ENCODE peak calls at places on chromosomes 5 and 9, in five cellular contexts. D, Q, J, M and R are unnamed samples.

GRCh38 chr5:111972080-111972479 is 215.1 kb upstream of the NREP start:
- DNase-seq in J (no peak), Q (no peak), M (no peak), D (no peak), R (no peak)

GRCh38 chr5:75623846-75624245 is 12.6 kb downstream of the ANKDD1B start:
- DNase-seq in D (no peak), Q (no peak), M (no peak), J (no peak), R (no peak)

GRCh38 chr5:83518676-83519075 is 47.1 kb downstream of the VCAN start:
- DNase-seq in Q (no peak), J (no peak), D (no peak), M (no peak), R (no peak)

GRCh38 chr5:5494489-5495402 is 72.3 kb downstream of the ICE1 start:
- DNase-seq in J (peak), D (peak), Q (peak), M (peak), R (peak)

GRCh38 chr9:25542319-25542718 is 135.9 kb downstream of the TUSC1 start:
- DNase-seq in J (no peak), M (no peak), D (no peak), Q (no peak), R (no peak)

GRCh38 chr9:78074385-78075291 is 43.0 kb upstream of the GNAQ start:
- DNase-seq in J (no peak), Q (no peak), M (no peak), D (no peak), R (no peak)

GRCh38 chr9:127185931-127186781 is 63.7 kb upstream of the ANGPTL2 start:
- DNase-seq in M (peak), J (peak), D (peak), Q (peak), R (peak)

GRCh38 chr9:125446581-125447094 is 185.0 kb downstream of the GAPVD1 start:
- DNase-seq in M (no peak), J (no peak), Q (no peak), D (no peak), R (no peak)

GRCh38 chr5:116763987-116764866 is 189.6 kb upstream of the SEMA6A start:
- DNase-seq in Q (no peak), J (no peak), D (no peak), M (no peak), R (no peak)

GRCh38 chr5:171395042-171395441 is 7.4 kb downstream of the NPM1 start:
- DNase-seq in J (no peak), D (no peak), M (no peak), Q (no peak), R (no peak)
- H3K4me3 ChIP-seq in J (no peak), D (no peak), M (no peak), Q (no peak), R (no peak)

GRCh38 chr5:113024298-113024697 is 47.7 kb downstream of the DCP2 start:
- DNase-seq in Q (no peak), J (no peak), D (no peak), M (no peak), R (no peak)

GRCh38 chr5:113027015-113027414 is 50.4 kb downstream of the DCP2 start:
- DNase-seq in J (no peak), Q (no peak), D (no peak), M (no peak), R (peak)

GRCh38 chr5:113025596-113025995 is 49.0 kb downstream of the DCP2 start:
- DNase-seq in M (no peak), J (no peak), D (no peak), Q (no peak), R (no peak)

GRCh38 chr5:113020461-113021273 is 44.1 kb downstream of the DCP2 start:
- DNase-seq in J (no peak), Q (no peak), D (no peak), M (no peak), R (no peak)

GRCh38 chr5:113022661-113023060 is 46.1 kb downstream of the DCP2 start:
- DNase-seq in M (no peak), Q (no peak), D (no peak), J (no peak), R (no peak)
- TF ChIP-seq POLR2A in M (no peak), Q (no peak), D (no peak), J (no peak), R (no peak)

DNA sequence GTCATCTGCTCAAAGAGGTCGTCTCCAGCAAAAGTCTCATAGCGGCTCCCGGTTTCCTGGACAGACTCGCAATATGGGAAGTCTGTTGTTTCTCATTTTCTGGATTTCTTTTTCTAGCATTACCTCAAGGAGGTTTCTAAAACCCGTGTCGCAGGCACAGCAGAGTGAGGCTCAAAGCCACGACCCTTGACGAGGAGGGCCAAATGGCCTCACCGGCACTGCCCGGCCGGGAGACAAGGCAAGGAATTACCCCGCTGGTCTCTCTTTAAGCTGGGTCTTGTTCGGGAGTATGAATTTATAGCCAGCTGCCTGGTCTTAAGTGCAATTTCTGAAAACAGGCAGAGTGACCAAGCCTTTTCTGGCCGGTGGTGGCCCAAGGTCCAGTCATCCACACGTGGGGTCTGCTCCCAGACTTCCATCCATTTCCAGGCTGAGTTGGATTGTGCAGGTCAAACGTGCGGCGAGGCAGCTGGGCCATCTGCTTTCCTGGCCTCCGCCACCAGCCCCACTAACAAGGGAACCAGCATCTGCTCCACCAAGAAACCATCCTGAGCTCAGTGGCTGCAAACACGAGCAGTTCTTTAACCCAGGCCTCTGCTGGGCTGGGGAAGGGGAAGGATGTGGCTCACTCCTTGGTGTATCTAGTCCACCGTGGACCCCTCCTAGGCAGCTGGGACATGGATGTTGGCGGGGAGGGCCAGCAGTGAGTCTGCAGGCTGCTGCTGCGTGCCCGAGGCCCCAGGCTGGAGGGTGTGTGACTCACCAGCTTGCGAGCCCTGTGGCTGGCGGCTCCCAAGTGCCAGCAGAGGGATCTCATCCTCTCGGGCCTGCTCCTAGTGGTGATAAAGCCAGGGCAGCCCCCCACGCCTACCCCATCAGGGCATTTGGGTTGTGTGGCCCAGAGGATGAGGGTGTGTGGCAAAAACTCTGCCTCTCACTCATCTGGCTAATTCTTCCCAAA is 55.6 kb upstream of the COL5A1 start:
- DNase-seq in Q (no peak), M (peak), D (no peak), J (no peak), R (peak)
- TF ChIP-seq CTCF in Q (no peak), M (no peak), D (no peak), J (no peak), R (no peak)

GRCh38 chr5:54717870-54718269 is 200.3 kb downstream of the SNX18 start:
- DNase-seq in M (no peak), D (no peak), Q (no peak), J (no peak), R (no peak)

GRCh38 chr5:54709096-54709495 is 191.5 kb downstream of the SNX18 start:
- DNase-seq in Q (no peak), D (no peak), M (no peak), J (no peak), R (no peak)

GRCh38 chr5:54717459-54717858 is 199.9 kb downstream of the SNX18 start:
- DNase-seq in J (no peak), M (no peak), Q (no peak), D (no peak), R (no peak)

GRCh38 chr5:54718647-54719046 is 201.1 kb downstream of the SNX18 start:
- DNase-seq in J (no peak), Q (no peak), M (no peak), D (no peak), R (peak)

GRCh38 chr5:54713923-54714581 is 196.5 kb downstream of the SNX18 start:
- DNase-seq in M (no peak), J (no peak), D (no peak), Q (no peak), R (no peak)
- H3K4me3 ChIP-seq in M (no peak), J (no peak), D (no peak), Q (no peak), R (no peak)

GRCh38 chr9:71769175-71770165 is 1.2 kb upstream of the CEMIP2 start:
- DNase-seq in J (peak), D (peak), Q (peak), M (peak), R (peak)
- TF ChIP-seq POLR2A in J (peak), D (no peak), Q (no peak), M (peak), R (no peak)

GRCh38 chr5:32735512-32735911 is 24.4 kb downstream of the NPR3 start:
- DNase-seq in M (no peak), D (no peak), Q (no peak), J (no peak), R (no peak)
- TF ChIP-seq CTCF in M (no peak), D (no peak), Q (no peak), J (no peak), R (no peak)

DNA sequence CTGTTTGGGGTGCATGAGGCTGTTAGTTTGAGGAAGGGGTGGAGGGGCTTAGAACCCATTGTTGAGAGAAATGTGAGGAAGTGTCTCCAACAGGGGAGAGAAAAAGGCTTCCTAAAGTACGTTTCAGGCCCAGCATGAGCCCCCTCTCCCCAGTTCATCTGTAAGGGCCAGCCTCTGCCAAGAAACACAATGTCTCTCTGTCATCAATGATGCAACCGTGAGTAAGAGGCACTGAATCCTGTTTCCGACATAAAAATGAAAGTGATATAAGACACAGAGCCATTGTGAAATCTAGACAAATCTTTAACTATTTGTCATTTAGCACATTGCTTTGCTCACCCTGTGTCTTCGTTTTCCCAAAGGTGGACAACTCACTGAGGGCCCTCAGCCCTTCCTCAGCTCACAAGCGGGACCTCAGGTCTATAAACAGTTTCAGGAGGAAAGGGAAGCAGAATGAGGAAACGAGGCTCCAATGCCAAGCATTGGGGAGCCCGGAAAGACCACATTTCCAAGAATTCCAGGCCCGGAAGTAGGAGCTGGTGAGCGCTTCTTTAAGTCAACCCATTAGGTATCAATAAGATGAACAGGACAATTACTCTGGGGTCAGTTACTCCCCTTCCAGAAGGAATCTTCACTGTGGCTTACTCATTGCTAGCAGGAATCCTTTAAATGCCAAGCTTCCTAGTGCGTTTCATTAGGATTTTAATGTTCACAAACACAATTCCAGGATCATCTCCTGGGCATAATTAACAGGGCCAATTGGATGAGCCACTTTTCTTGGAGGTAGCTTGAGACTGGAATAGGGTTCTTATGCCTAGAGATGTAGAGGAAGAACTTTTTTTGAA is 59.0 kb upstream of the KLF4 start:
- DNase-seq in D (no peak), Q (no peak), M (no peak), J (no peak), R (peak)
- H3K4me3 ChIP-seq in D (no peak), Q (no peak), M (peak), J (no peak), R (no peak)

DNA sequence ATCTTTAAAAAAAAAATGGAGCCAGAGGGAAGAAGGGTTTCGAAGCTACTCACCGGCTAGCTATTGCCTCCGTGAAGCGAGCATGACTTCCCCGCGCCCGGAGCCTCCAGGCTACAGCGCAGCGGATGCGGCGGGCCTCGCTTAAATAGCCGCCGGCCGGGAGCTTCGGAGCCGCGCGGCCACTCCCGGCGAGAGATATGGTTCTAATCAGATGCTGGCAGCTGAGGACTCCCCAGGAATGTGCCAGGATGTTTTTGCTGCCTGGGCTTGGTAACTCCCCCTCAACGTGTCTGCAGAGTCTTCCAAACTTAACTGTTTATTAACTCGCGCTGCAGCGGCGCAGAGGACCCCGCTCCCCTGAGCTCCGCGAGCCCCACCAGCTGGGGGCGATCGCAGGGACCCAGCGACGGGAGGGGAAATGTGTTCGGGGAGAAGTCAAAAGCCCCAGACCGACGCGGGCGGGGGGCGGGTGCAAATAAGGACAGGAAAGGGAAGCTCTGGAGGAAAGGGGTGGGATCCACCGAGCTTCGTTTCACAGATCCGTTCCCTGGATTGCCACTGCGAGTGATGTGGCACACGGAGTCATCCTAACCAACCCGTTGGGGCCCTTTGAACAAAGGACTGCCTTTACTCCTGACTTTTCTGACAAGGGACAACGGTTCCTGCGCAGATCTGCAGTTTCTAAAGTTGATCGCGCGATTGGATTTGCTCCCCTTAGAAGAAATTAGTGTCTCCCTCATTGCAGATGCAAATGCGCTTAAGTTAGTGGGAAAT is at the start of gene DAB2:
- DNase-seq in J (peak), D (peak), Q (peak), M (peak), R (peak)
- TF ChIP-seq POLR2A in J (peak), D (peak), Q (no peak), M (peak), R (peak)